ENCODE peak calls at places on chromosomes 16 and 17, in nine cellular contexts. W is dorsolateral prefrontal cortex; Z is CD8-positive, alpha-beta T cell; O is AG04450; F is GM23338; I is upper lobe of right lung; S is uterus; U is cardiac muscle cell; K is thyroid gland. N is an unnamed sample.

GRCh38 chr17:45986056-45986455 is 13.0 kb upstream of the STH start:
- DNase-seq in W (no peak), Z (no peak), O (no peak), F (no peak), I (no peak), S (no peak), U (no peak), K (no peak), N (no peak)

GRCh38 chr17:17851603-17852002 is 14.8 kb upstream of the SREBF1 start:
- DNase-seq in W (no peak), Z (no peak), O (no peak), F (no peak), I (no peak), S (no peak), U (no peak), K (peak; percentile 89), N (no peak)

GRCh38 chr17:6948562-6948961 is 47.3 kb upstream of the ALOX12 start:
- DNase-seq in W (no peak), Z (no peak), O (no peak), F (no peak), I (no peak), S (no peak), U (no peak), K (no peak), N (no peak)

GRCh38 chr17:55580596-55581133 is 69.4 kb upstream of the SMIM36 start:
- DNase-seq in W (no peak), Z (no peak), O (no peak), F (no peak), I (no peak), S (no peak), U (no peak), K (no peak), N (no peak)

GRCh38 chr17:1275962-1276736 is 3.3 kb upstream of the TRARG1 start:
- DNase-seq in W (peak; percentile 64), Z (peak; percentile 69), O (no peak), F (peak; percentile 91), I (peak; percentile 83), S (peak; percentile 49), U (peak; percentile 83), K (peak; percentile 68), N (peak; percentile 46)

GRCh38 chr16:58127033-58127556 is 2.1 kb downstream of the CFAP20 start:
- DNase-seq in W (no peak), Z (no peak), O (no peak), F (peak; percentile 52), I (no peak), S (no peak), U (peak; percentile 34), K (peak; percentile 13), N (peak; percentile 39)

GRCh38 chr16:68386628-68387027 is 61.7 kb downstream of the SMPD3 start:
- DNase-seq in W (no peak), Z (no peak), O (no peak), F (no peak), I (no peak), S (no peak), U (no peak), K (no peak), N (no peak)

GRCh38 chr16:17459903-17460521 is 10.7 kb downstream of the XYLT1 start:
- DNase-seq in W (no peak), Z (no peak), O (no peak), F (no peak), I (no peak), S (peak; percentile 50), U (no peak), K (no peak), N (no peak)

GRCh38 chr16:49463529-49463928 is 89.9 kb downstream of the C16orf78 start:
- DNase-seq in W (no peak), Z (peak; percentile 61), O (no peak), F (no peak), I (no peak), S (no peak), U (no peak), K (peak; percentile 11), N (no peak)

GRCh38 chr16:87956169-87956770 is 5.0 kb downstream of the BANP start:
- DNase-seq in W (no peak), Z (peak; percentile 50), O (no peak), F (peak; percentile 32), I (no peak), S (no peak), U (peak; percentile 22), K (no peak), N (peak; percentile 69)

GRCh38 chr17:80779961-80780380 is 211.7 kb upstream of the CHMP6 start:
- DNase-seq in W (no peak), Z (no peak), O (no peak), F (no peak), I (no peak), S (peak; percentile 79), U (no peak), K (no peak), N (peak; percentile 93)

GRCh38 chr17:77070888-77071279 is 69.9 kb upstream of the SEC14L1 start:
- DNase-seq in W (no peak), Z (no peak), O (no peak), F (no peak), I (no peak), S (no peak), U (no peak), K (no peak), N (no peak)

GRCh38 chr17:77071925-77072490 is 68.8 kb upstream of the SEC14L1 start:
- DNase-seq in W (no peak), Z (no peak), O (no peak), F (no peak), I (no peak), S (no peak), U (no peak), K (no peak), N (no peak)

GRCh38 chr17:77074681-77075080 is 66.1 kb upstream of the SEC14L1 start:
- DNase-seq in W (no peak), Z (no peak), O (no peak), F (no peak), I (no peak), S (no peak), U (no peak), K (no peak), N (no peak)

GRCh38 chr17:77072670-77073069 is 68.1 kb upstream of the SEC14L1 start:
- DNase-seq in W (no peak), Z (no peak), O (no peak), F (no peak), I (no peak), S (no peak), U (no peak), K (no peak), N (no peak)

GRCh38 chr17:77076046-77076882 is 64.5 kb upstream of the SEC14L1 start:
- DNase-seq in W (no peak), Z (no peak), O (no peak), F (no peak), I (no peak), S (no peak), U (no peak), K (no peak), N (no peak)
- H3K4me3 ChIP-seq in W (no peak overlapping the region), Z (no peak overlapping the region), O (peak overlapping the region; percentile 27), F (no peak overlapping the region), I (no peak overlapping the region), S (no peak overlapping the region), U (no peak overlapping the region), K (no peak overlapping the region), N (no peak overlapping the region)

GRCh38 chr16:62965831-62966230 is 929.6 kb upstream of the CDH8 start:
- DNase-seq in W (no peak), Z (no peak), O (no peak), F (no peak), I (no peak), S (no peak), U (no peak), K (no peak), N (no peak)

GRCh38 chr16:62963846-62964245 is 927.6 kb upstream of the CDH8 start:
- DNase-seq in W (no peak), Z (no peak), O (no peak), F (no peak), I (no peak), S (no peak), U (no peak), K (no peak), N (no peak)

GRCh38 chr16:62966626-62967025 is 930.4 kb upstream of the CDH8 start:
- DNase-seq in W (no peak), Z (no peak), O (no peak), F (no peak), I (no peak), S (no peak), U (no peak), K (no peak), N (no peak)

GRCh38 chr16:62967606-62968005 is 931.4 kb upstream of the CDH8 start:
- DNase-seq in W (no peak), Z (no peak), O (no peak), F (no peak), I (no peak), S (no peak), U (no peak), K (no peak), N (no peak)
- H3K4me3 ChIP-seq in W (no peak overlapping the region), Z (no peak overlapping the region), O (no peak overlapping the region), F (no peak overlapping the region), I (no peak overlapping the region), S (no peak overlapping the region), U (no peak overlapping the region), K (no peak overlapping the region), N (no peak overlapping the region)

DNA sequence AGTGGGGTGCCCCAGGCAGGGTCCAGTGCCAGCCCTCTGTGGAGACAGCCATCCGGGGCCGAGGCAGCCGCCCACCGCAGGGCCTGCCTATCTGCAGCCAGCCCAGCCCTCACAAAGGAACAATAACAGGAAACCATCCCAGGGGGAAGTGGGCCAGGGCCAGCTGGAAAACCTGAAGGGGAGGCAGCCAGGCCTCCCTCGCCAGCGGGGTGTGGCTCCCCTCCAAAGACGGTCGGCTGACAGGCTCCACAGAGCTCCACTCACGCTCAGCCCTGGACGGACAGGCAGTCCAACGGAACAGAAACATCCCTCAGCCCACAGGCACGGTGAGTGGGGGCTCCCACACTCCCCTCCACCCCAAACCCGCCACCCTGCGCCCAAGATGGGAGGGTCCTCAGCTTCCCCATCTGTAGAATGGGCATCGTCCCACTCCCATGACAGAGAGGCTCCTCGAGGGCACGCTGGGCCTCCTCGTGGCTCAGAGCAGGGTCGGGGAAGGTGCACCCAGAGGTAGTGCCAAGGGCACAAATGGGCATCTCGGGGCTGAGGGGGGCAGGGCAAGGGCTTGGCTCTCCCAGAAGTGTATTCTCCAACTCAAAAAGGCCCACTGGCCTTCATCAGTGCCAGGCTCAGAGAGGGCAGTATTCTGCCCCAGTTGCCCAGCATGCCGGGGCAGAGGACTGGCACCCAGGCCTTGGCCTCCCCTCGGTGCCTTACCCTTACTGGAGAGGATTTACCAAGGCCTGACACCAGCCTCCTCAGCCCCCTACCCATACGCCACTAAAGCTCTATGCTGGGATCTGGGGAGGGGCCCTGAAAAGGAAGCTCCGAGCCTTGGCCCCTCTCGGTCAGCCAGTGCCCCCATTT is at the start of gene CDH5:
- DNase-seq in W (no peak), Z (no peak), O (no peak), F (no peak), I (peak; percentile 74), S (peak; percentile 62), U (no peak), K (peak; percentile 40), N (peak; percentile 91)
- H3K4me3 ChIP-seq in W (peak within 1 kb of the TSS; percentile 38), Z (no peak within 1 kb of the TSS), O (no peak within 1 kb of the TSS), F (no peak within 1 kb of the TSS), I (peak within 1 kb of the TSS; percentile 51), S (peak within 1 kb of the TSS; percentile 14), U (no peak within 1 kb of the TSS), K (peak within 1 kb of the TSS; percentile 23), N (peak within 1 kb of the TSS; percentile 63)

GRCh38 chr17:81804559-81805399 is 829 bp downstream of the GCGR start:
- DNase-seq in W (no peak), Z (no peak), O (no peak), F (peak; percentile 61), I (no peak), S (no peak), U (no peak), K (peak; percentile 17), N (no peak)
- H3K4me3 ChIP-seq in W (no peak overlapping the region), Z (no peak overlapping the region), O (no peak overlapping the region), F (peak overlapping the region; percentile 60), I (no peak overlapping the region), S (no peak overlapping the region), U (peak overlapping the region; percentile 26), K (no peak overlapping the region), N (no peak overlapping the region)

GRCh38 chr16:30844671-30845449 is 49.0 kb downstream of the BCL7C start:
- DNase-seq in W (no peak), Z (peak; percentile 65), O (peak; percentile 81), F (peak; percentile 95), I (no peak), S (peak; percentile 66), U (peak; percentile 85), K (peak; percentile 75), N (peak; percentile 96)
- H3K4me3 ChIP-seq in W (no peak overlapping the region), Z (no peak overlapping the region), O (no peak overlapping the region), F (no peak overlapping the region), I (peak overlapping the region; percentile 28), S (no peak overlapping the region), U (no peak overlapping the region), K (no peak overlapping the region), N (peak overlapping the region; percentile 53)

N was measured in fibroblast of the aortic adventitia.